ENCODE peak calls at places on chromosomes 7 and 10, in five cellular contexts. Z is Ammon's horn, O is cardiac septum, M is astrocyte of the spinal cord, N is HFFc6. X is an unnamed sample.

GRCh38 chr10:51082857-51083256 is 8.6 kb downstream of the PRKG1 start:
- DNase-seq in M (no peak), N (no peak), Z (no peak), O (no peak), X (no peak)

GRCh38 chr7:5139998-5140397 is 50.0 kb upstream of the WIPI2 start:
- DNase-seq in M (no peak), N (no peak), O (no peak), Z (peak; percentile 38), X (no peak)

GRCh38 chr10:67239864-67240497 is 314.1 kb downstream of the LRRTM3 start:
- DNase-seq in N (no peak), O (no peak), M (no peak), Z (no peak), X (no peak)

GRCh38 chr10:108836362-108836761 is 1086.9 kb downstream of the XPNPEP1 start:
- DNase-seq in M (no peak), N (no peak), O (no peak), Z (no peak), X (no peak)

GRCh38 chr10:63798599-63799498 is 277.6 kb downstream of the REEP3 start:
- DNase-seq in M (peak; percentile 98), O (peak; percentile 78), Z (peak; percentile 8), N (peak; percentile 61), X (no peak)

GRCh38 chr7:125090596-125090995 is 161.0 kb upstream of the POT1 start:
- DNase-seq in O (no peak), N (no peak), M (no peak), Z (no peak), X (no peak)

GRCh38 chr10:87504667-87505365 is at the start of gene MINPP1:
- DNase-seq in M (peak; percentile 83), O (peak; percentile 91), N (peak; percentile 80), Z (peak; percentile 87), X (peak; percentile 93)

GRCh38 chr10:51524041-51524440 is 175.4 kb downstream of the CSTF2T start:
- DNase-seq in N (no peak), Z (no peak), M (no peak), O (no peak), X (no peak)

GRCh38 chr7:29243777-29244655 is 49.4 kb downstream of the CHN2 start:
- DNase-seq in Z (no peak), M (no peak), O (no peak), N (no peak), X (no peak)

GRCh38 chr7:102415685-102416225 is 17.6 kb upstream of the ORAI2 start:
- DNase-seq in M (no peak), Z (no peak), O (peak; percentile 80), N (no peak), X (no peak)

GRCh38 chr7:123184271-123184670 is 15.5 kb downstream of the SLC13A1 start:
- DNase-seq in N (no peak), Z (no peak), M (no peak), O (no peak), X (no peak)

GRCh38 chr7:148838905-148839304 is 45.2 kb downstream of the EZH2 start:
- DNase-seq in M (no peak), N (no peak), Z (no peak), O (no peak), X (no peak)

GRCh38 chr10:76287856-76288255 is 856.4 kb downstream of the LRMDA start:
- DNase-seq in N (no peak), Z (no peak), O (no peak), M (no peak), X (no peak)

GRCh38 chr7:24665564-24666294 is 91.5 kb downstream of the GSDME start:
- DNase-seq in M (peak; percentile 59), Z (peak; percentile 63), O (no peak), N (peak; percentile 48), X (no peak)

X was measured in mesenteric fat pad.